ENCODE peak calls at places on chromosomes 1 and 21, in eight cellular contexts. L is neural progenitor cell, V is A549, G is pancreas, B is heart left ventricle, S is upper lobe of right lung, M is OCI-LY7, K is left lung. J is an unnamed sample.

GRCh38 chr21:34967509-34968289 is 81.4 kb downstream of the RUNX1 start:
- DNase-seq in V (peak), S (no peak), G (no peak), B (no peak), L (no peak), K (no peak), M (no peak), J (no peak)

GRCh38 chr1:232340448-232340847 is 289.5 kb downstream of the SIPA1L2 start:
- DNase-seq in S (no peak), G (no peak), V (no peak), L (no peak), B (no peak), M (no peak), K (no peak), J (no peak)

GRCh38 chr1:42922687-42923366 is 35.8 kb downstream of the SLC2A1 start:
- DNase-seq in B (no peak), M (peak), V (peak), G (no peak), L (peak), S (no peak), K (no peak), J (peak)

GRCh38 chr21:21688877-21689276 is 690.7 kb downstream of the NCAM2 start:
- DNase-seq in B (peak), K (no peak), L (peak), V (no peak), G (no peak), S (peak), M (no peak), J (peak)

GRCh38 chr1:155934933-155935590 is 849 bp upstream of the KHDC4 start:
- DNase-seq in K (no peak), S (no peak), B (no peak), L (no peak), V (no peak), M (peak), G (no peak), J (no peak)

GRCh38 chr1:200409203-200409760 is 554 bp downstream of the ZNF281 start:
- DNase-seq in S (peak), B (no peak), V (no peak), G (peak), K (peak), L (peak), M (peak), J (peak)

GRCh38 chr1:67611841-67612240 is 73.2 kb upstream of the GADD45A start:
- DNase-seq in S (no peak), G (no peak), M (no peak), K (no peak), V (no peak), L (no peak), B (no peak), J (no peak)

GRCh38 chr1:214638997-214639396 is 36.0 kb downstream of the CENPF start:
- DNase-seq in V (no peak), L (no peak), M (no peak), B (no peak), G (no peak), S (no peak), K (no peak), J (no peak)

GRCh38 chr1:226940029-226940805 is at the start of gene COQ8A:
- DNase-seq in S (peak), B (peak), M (peak), L (peak), G (peak), V (peak), K (peak), J (peak)

GRCh38 chr1:216686860-216687545 is 36.2 kb downstream of the ESRRG start:
- DNase-seq in K (no peak), B (no peak), G (no peak), V (no peak), M (no peak), L (peak), S (no peak), J (peak)

GRCh38 chr1:65946960-65947359 is 154.3 kb downstream of the PDE4B start:
- DNase-seq in M (no peak), L (no peak), V (no peak), K (no peak), S (no peak), G (no peak), B (no peak), J (no peak)

GRCh38 chr1:115170972-115171392 is 81.7 kb upstream of the TSPAN2 start:
- DNase-seq in G (no peak), V (no peak), L (no peak), K (no peak), B (no peak), M (no peak), S (no peak), J (no peak)

GRCh38 chr1:36962991-36963390 is 71.3 kb downstream of the GRIK3 start:
- DNase-seq in S (no peak), L (no peak), K (no peak), B (no peak), M (no peak), V (no peak), G (no peak), J (no peak)

GRCh38 chr1:245298781-245299180 is 144.0 kb downstream of the KIF26B start:
- DNase-seq in B (no peak), G (peak), V (no peak), M (no peak), L (no peak), K (no peak), S (no peak), J (peak)

GRCh38 chr1:77197351-77197750 is 21.9 kb downstream of the PIGK start:
- DNase-seq in S (no peak), K (no peak), G (no peak), L (no peak), V (no peak), B (no peak), M (no peak), J (no peak)

GRCh38 chr1:17233675-17234074 is 15.2 kb upstream of the PADI3 start:
- DNase-seq in G (peak), S (peak), V (peak), B (peak), K (peak), M (no peak), L (no peak), J (peak)

GRCh38 chr1:216054593-216054992 is 368.7 kb downstream of the USH2A start:
- DNase-seq in K (no peak), S (no peak), L (no peak), V (no peak), B (no peak), G (no peak), M (no peak), J (no peak)

GRCh38 chr1:89698020-89698560 is 65.2 kb downstream of the LRRC8C start:
- DNase-seq in S (no peak), L (no peak), K (no peak), M (no peak), G (no peak), V (no peak), B (no peak), J (no peak)

GRCh38 chr1:198902616-198903140 is 263.8 kb downstream of the PTPRC start:
- DNase-seq in B (no peak), S (no peak), K (no peak), V (no peak), M (no peak), G (no peak), L (peak), J (no peak)

GRCh38 chr1:109913360-109913879 is 2.8 kb downstream of the CSF1 start:
- DNase-seq in V (no peak), M (no peak), L (no peak), S (no peak), B (no peak), K (no peak), G (no peak), J (no peak)

GRCh38 chr1:152932170-152932811 is 14.7 kb upstream of the SPRR5 start:
- DNase-seq in S (no peak), G (no peak), B (no peak), M (no peak), K (no peak), V (no peak), L (no peak), J (no peak)

GRCh38 chr1:227315500-227316346 is 2.6 kb downstream of the CDC42BPA start:
- DNase-seq in B (no peak), V (peak), L (peak), M (no peak), S (no peak), G (no peak), K (no peak), J (peak)

GRCh38 chr1:244305776-244306341 is 145.8 kb downstream of the ADSS2 start:
- DNase-seq in K (no peak), S (no peak), L (no peak), B (no peak), G (no peak), V (no peak), M (no peak), J (no peak)

GRCh38 chr1:101683561-101683960 is 313.2 kb downstream of the OLFM3 start:
- DNase-seq in G (no peak), B (no peak), M (no peak), L (no peak), S (no peak), V (no peak), K (no peak), J (peak)

GRCh38 chr1:20281801-20282200 is 8.9 kb upstream of the VWA5B1 start:
- DNase-seq in S (no peak), L (no peak), B (no peak), K (no peak), G (no peak), M (no peak), V (no peak), J (no peak)

GRCh38 chr1:198669023-198669698 is 30.3 kb downstream of the PTPRC start:
- DNase-seq in B (no peak), M (no peak), K (no peak), S (no peak), L (no peak), G (no peak), V (peak), J (peak)

GRCh38 chr1:180580237-180580636 is 21.5 kb downstream of the OVAAL start:
- DNase-seq in B (no peak), K (no peak), M (no peak), V (no peak), G (peak), S (no peak), L (peak), J (no peak)

GRCh38 chr1:30657131-30658013 is 66.0 kb downstream of the MATN1 start:
- DNase-seq in S (peak), V (no peak), M (no peak), K (no peak), G (no peak), B (peak), L (no peak), J (no peak)

GRCh38 chr1:21579788-21580187 is 70.6 kb downstream of the ALPL start:
- DNase-seq in K (no peak), B (no peak), L (no peak), M (no peak), V (peak), G (no peak), S (no peak), J (no peak)

GRCh38 chr1:165828103-165828558 is 717 bp downstream of the UCK2 start:
- DNase-seq in B (peak), G (peak), K (peak), V (peak), L (peak), S (peak), M (peak), J (peak)

GRCh38 chr21:36471254-36471723 is 8.6 kb downstream of the CLDN14 start:
- DNase-seq in L (no peak), S (no peak), K (no peak), M (no peak), G (no peak), B (no peak), V (peak), J (no peak)
- H3K4me3 ChIP-seq in L (no peak), S (no peak), K (no peak), M (no peak), G (no peak), B (no peak), V (no peak), J (no peak)

GRCh38 chr1:15994590-15995351 is 9.3 kb upstream of the SRARP start:
- DNase-seq in S (peak), V (peak), M (peak), B (peak), K (peak), L (peak), G (peak), J (peak)
- TF ChIP-seq CTCF in S (peak), V (peak), M (peak), B (peak), K (peak), L (peak), G (peak), J (peak)

DNA sequence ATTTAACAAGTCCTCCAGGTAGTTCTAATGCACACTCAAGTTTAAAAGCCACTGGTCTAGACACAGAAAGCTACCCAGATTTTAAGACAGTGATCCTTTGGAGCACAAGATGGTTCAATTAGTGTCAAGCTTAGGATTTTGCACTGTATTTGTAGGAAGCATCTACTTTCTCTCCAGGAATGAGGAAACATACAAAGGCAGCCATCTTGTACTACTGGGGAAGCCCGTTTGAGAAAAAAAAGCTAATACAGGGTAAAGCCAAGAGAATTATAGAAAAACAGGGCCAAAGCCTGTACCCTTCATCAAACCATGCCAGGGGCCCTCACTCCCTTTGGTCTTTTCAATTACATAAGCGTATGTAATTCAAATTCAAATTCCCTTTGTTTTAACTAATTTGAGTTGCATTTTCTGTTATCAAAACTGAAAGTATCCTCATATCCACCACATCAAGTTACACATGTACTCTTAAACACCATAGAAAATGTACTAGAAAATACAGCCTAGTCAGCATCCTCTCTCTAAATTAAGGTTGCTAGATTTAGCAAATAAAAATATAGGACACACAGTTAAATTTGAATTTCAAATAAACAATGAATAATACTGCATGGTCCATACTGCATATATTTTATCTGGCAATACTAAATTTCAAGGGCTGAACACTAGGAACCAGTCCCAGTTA is 17.4 kb downstream of the PIK3R3 start:
- DNase-seq in L (no peak), B (no peak), M (no peak), K (no peak), S (no peak), V (no peak), G (no peak), J (no peak)
- H3K27ac ChIP-seq in L (peak), B (no peak), M (no peak), K (no peak), S (no peak), V (no peak), G (no peak), J (no peak)

GRCh38 chr1:35622510-35623171 is 18.7 kb downstream of the PSMB2 start:
- DNase-seq in V (no peak), B (no peak), K (no peak), L (no peak), G (no peak), M (no peak), S (no peak), J (no peak)
- H3K4me3 ChIP-seq in V (no peak), B (no peak), K (no peak), L (no peak), G (no peak), M (no peak), S (no peak), J (no peak)

DNA sequence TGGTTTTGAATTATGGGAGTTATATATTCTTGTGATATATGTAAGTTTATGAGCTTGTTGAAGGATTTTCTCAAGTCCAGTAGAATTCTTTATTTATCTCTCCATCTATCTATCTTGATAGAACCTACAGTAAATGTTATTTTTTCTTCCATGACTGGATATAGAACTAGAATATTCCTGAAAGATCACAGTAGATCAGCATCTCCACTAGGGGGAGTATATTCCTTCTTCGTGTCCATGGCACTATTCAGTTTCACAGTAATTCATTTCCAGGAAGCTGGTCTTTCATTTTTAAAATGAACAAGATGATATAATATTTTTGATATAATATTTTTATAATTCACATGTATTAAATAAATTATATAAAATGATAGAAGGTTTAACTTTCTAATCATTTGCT is 18.8 kb downstream of the TMPRSS15 start:
- DNase-seq in K (no peak), B (no peak), G (no peak), L (peak), V (no peak), S (no peak), M (peak), J (no peak)
- TF ChIP-seq CTCF in K (peak), B (peak), G (peak), L (peak), V (no peak), S (peak), M (peak), J (peak)

DNA sequence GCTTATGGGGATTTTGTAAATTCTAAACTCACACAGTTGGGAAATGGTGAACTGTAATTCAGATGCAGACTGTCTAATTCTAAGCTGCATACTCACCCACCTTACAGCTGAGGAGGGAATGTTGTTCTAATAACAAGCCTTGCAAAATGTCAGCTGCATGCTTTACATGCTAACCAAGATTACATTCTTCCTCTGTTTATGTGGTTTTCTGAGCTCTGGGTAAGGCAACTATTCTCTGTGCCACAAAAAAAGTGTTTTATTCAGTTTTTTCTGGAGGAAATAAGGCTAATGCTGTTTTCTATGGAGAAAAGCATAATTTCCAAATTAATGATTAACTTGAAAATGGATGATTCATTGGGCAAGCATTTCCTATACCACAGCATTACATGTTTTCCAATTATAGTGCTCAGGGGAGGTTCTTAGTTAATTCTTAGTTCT is 64.9 kb downstream of the RGS13 start:
- DNase-seq in K (no peak), S (no peak), L (no peak), B (no peak), G (no peak), M (no peak), V (peak), J (peak)
- H3K27ac ChIP-seq in K (peak), S (no peak), L (no peak), B (no peak), G (no peak), M (no peak), V (peak), J (no peak)

J was measured in cardiac muscle cell.